ENCODE peak calls at places on chromosomes 1 and 21, in seven cellular contexts. One of them, this sample, is unnamed.

GRCh38 chr1:32813941-32814739 is 3.0 kb downstream of the YARS1 start:
- DNase-seq in left ventricle myocardium inferior: no peak
- DNase-seq in lower lobe of right lung: no peak
- DNase-seq in dorsolateral prefrontal cortex: no peak
- DNase-seq in cardiac muscle cell: peak; percentile 52
- DNase-seq in IMR-90: peak; percentile 37
- DNase-seq in fibroblast of lung: peak; percentile 62
- DNase-seq in this sample: peak; percentile 76

GRCh38 chr1:109997867-109998229 is 13.3 kb downstream of the AHCYL1 start:
- DNase-seq in left ventricle myocardium inferior: no peak
- DNase-seq in lower lobe of right lung: no peak
- DNase-seq in dorsolateral prefrontal cortex: no peak
- DNase-seq in cardiac muscle cell: no peak
- DNase-seq in IMR-90: no peak
- DNase-seq in fibroblast of lung: no peak
- DNase-seq in this sample: no peak

GRCh38 chr1:23613191-23614126 is 54.2 kb upstream of the ID3 start:
- DNase-seq in left ventricle myocardium inferior: no peak
- DNase-seq in lower lobe of right lung: no peak
- DNase-seq in dorsolateral prefrontal cortex: no peak
- DNase-seq in cardiac muscle cell: no peak
- DNase-seq in IMR-90: no peak
- DNase-seq in fibroblast of lung: no peak
- DNase-seq in this sample: no peak

GRCh38 chr1:160818207-160818935 is 22.4 kb downstream of the LY9 start:
- DNase-seq in left ventricle myocardium inferior: no peak
- DNase-seq in lower lobe of right lung: no peak
- DNase-seq in dorsolateral prefrontal cortex: no peak
- DNase-seq in cardiac muscle cell: peak; percentile 6
- DNase-seq in IMR-90: no peak
- DNase-seq in fibroblast of lung: no peak
- DNase-seq in this sample: no peak

GRCh38 chr1:215992620-215993019 is 425.5 kb downstream of the KCTD3 start:
- DNase-seq in left ventricle myocardium inferior: no peak
- DNase-seq in lower lobe of right lung: no peak
- DNase-seq in dorsolateral prefrontal cortex: no peak
- DNase-seq in cardiac muscle cell: peak; percentile 18
- DNase-seq in IMR-90: peak; percentile 43
- DNase-seq in fibroblast of lung: peak; percentile 51
- DNase-seq in this sample: peak; percentile 14

GRCh38 chr1:36516372-36517018 is 33.8 kb upstream of the CSF3R start:
- DNase-seq in left ventricle myocardium inferior: peak; percentile 33
- DNase-seq in lower lobe of right lung: peak; percentile 81
- DNase-seq in dorsolateral prefrontal cortex: no peak
- DNase-seq in cardiac muscle cell: peak; percentile 71
- DNase-seq in IMR-90: peak; percentile 43
- DNase-seq in fibroblast of lung: peak; percentile 53
- DNase-seq in this sample: peak; percentile 58

GRCh38 chr1:36530261-36530660 is 47.5 kb upstream of the CSF3R start:
- DNase-seq in left ventricle myocardium inferior: no peak
- DNase-seq in lower lobe of right lung: no peak
- DNase-seq in dorsolateral prefrontal cortex: no peak
- DNase-seq in cardiac muscle cell: no peak
- DNase-seq in IMR-90: no peak
- DNase-seq in fibroblast of lung: no peak
- DNase-seq in this sample: no peak

GRCh38 chr1:22236900-22237299 is 94.0 kb upstream of the WNT4 start:
- DNase-seq in left ventricle myocardium inferior: no peak
- DNase-seq in lower lobe of right lung: peak; percentile 21
- DNase-seq in dorsolateral prefrontal cortex: no peak
- DNase-seq in cardiac muscle cell: no peak
- DNase-seq in IMR-90: no peak
- DNase-seq in fibroblast of lung: no peak
- DNase-seq in this sample: no peak

GRCh38 chr1:35324486-35324885 is 56.0 kb downstream of the ZMYM4 start:
- DNase-seq in left ventricle myocardium inferior: no peak
- DNase-seq in lower lobe of right lung: no peak
- DNase-seq in dorsolateral prefrontal cortex: no peak
- DNase-seq in cardiac muscle cell: peak; percentile 51
- DNase-seq in IMR-90: peak; percentile 58
- DNase-seq in fibroblast of lung: peak; percentile 31
- DNase-seq in this sample: peak; percentile 46

GRCh38 chr1:179217943-179218507 is 11.5 kb downstream of the ABL2 start:
- DNase-seq in left ventricle myocardium inferior: no peak
- DNase-seq in lower lobe of right lung: no peak
- DNase-seq in dorsolateral prefrontal cortex: no peak
- DNase-seq in cardiac muscle cell: peak; percentile 79
- DNase-seq in IMR-90: peak; percentile 55
- DNase-seq in fibroblast of lung: peak; percentile 67
- DNase-seq in this sample: peak; percentile 65

GRCh38 chr1:230073371-230074035 is 6.5 kb downstream of the GALNT2 start:
- DNase-seq in left ventricle myocardium inferior: no peak
- DNase-seq in lower lobe of right lung: no peak
- DNase-seq in dorsolateral prefrontal cortex: peak; percentile 69
- DNase-seq in cardiac muscle cell: no peak
- DNase-seq in IMR-90: peak; percentile 91
- DNase-seq in fibroblast of lung: peak; percentile 67
- DNase-seq in this sample: peak; percentile 79

GRCh38 chr1:41678141-41678878 is 193.8 kb upstream of the EDN2 start:
- DNase-seq in left ventricle myocardium inferior: peak; percentile 72
- DNase-seq in lower lobe of right lung: no peak
- DNase-seq in dorsolateral prefrontal cortex: no peak
- DNase-seq in cardiac muscle cell: peak; percentile 74
- DNase-seq in IMR-90: peak; percentile 86
- DNase-seq in fibroblast of lung: peak; percentile 51
- DNase-seq in this sample: peak; percentile 57

GRCh38 chr21:33478858-33479678 is 706 bp downstream of the TMEM50B start:
- DNase-seq in left ventricle myocardium inferior: no peak
- DNase-seq in lower lobe of right lung: peak; percentile 69
- DNase-seq in dorsolateral prefrontal cortex: no peak
- DNase-seq in cardiac muscle cell: peak; percentile 39
- DNase-seq in IMR-90: peak; percentile 17
- DNase-seq in fibroblast of lung: peak; percentile 27
- DNase-seq in this sample: peak; percentile 34

GRCh38 chr1:44266400-44267344 is 53.4 kb downstream of the DMAP1 start:
- DNase-seq in left ventricle myocardium inferior: no peak
- DNase-seq in lower lobe of right lung: no peak
- DNase-seq in dorsolateral prefrontal cortex: no peak
- DNase-seq in cardiac muscle cell: no peak
- DNase-seq in IMR-90: no peak
- DNase-seq in fibroblast of lung: no peak
- DNase-seq in this sample: no peak

GRCh38 chr1:116147972-116148371 is 36.8 kb downstream of the MAB21L3 start:
- DNase-seq in left ventricle myocardium inferior: no peak
- DNase-seq in lower lobe of right lung: no peak
- DNase-seq in dorsolateral prefrontal cortex: no peak
- DNase-seq in cardiac muscle cell: no peak
- DNase-seq in IMR-90: no peak
- DNase-seq in fibroblast of lung: no peak
- DNase-seq in this sample: no peak

GRCh38 chr1:162565460-162565859 is 3.9 kb downstream of the UAP1 start:
- DNase-seq in left ventricle myocardium inferior: no peak
- DNase-seq in lower lobe of right lung: no peak
- DNase-seq in dorsolateral prefrontal cortex: no peak
- DNase-seq in cardiac muscle cell: no peak
- DNase-seq in IMR-90: no peak
- DNase-seq in fibroblast of lung: no peak
- DNase-seq in this sample: no peak

GRCh38 chr1:162566870-162567269 is 5.3 kb downstream of the UAP1 start:
- DNase-seq in left ventricle myocardium inferior: no peak
- DNase-seq in lower lobe of right lung: no peak
- DNase-seq in dorsolateral prefrontal cortex: no peak
- DNase-seq in cardiac muscle cell: no peak
- DNase-seq in IMR-90: no peak
- DNase-seq in fibroblast of lung: no peak
- DNase-seq in this sample: no peak

GRCh38 chr1:162561616-162562451 is at the start of gene UAP1:
- DNase-seq in left ventricle myocardium inferior: no peak
- DNase-seq in lower lobe of right lung: no peak
- DNase-seq in dorsolateral prefrontal cortex: peak; percentile 62
- DNase-seq in cardiac muscle cell: peak; percentile 14
- DNase-seq in IMR-90: no peak
- DNase-seq in fibroblast of lung: no peak
- DNase-seq in this sample: no peak

GRCh38 chr1:162562452-162562828 is 918 bp downstream of the UAP1 start:
- DNase-seq in left ventricle myocardium inferior: no peak
- DNase-seq in lower lobe of right lung: no peak
- DNase-seq in dorsolateral prefrontal cortex: no peak
- DNase-seq in cardiac muscle cell: peak; percentile 72
- DNase-seq in IMR-90: peak; percentile 65
- DNase-seq in fibroblast of lung: peak; percentile 67
- DNase-seq in this sample: peak; percentile 75

GRCh38 chr1:162564762-162565218 is 3.3 kb downstream of the UAP1 start:
- DNase-seq in left ventricle myocardium inferior: no peak
- DNase-seq in lower lobe of right lung: no peak
- DNase-seq in dorsolateral prefrontal cortex: no peak
- DNase-seq in cardiac muscle cell: peak; percentile 31
- DNase-seq in IMR-90: peak; percentile 13
- DNase-seq in fibroblast of lung: no peak
- DNase-seq in this sample: peak; percentile 30
- H3K4me3 ChIP-seq in left ventricle myocardium inferior: peak overlapping the region; percentile 89
- H3K4me3 ChIP-seq in lower lobe of right lung: no peak overlapping the region
- H3K4me3 ChIP-seq in dorsolateral prefrontal cortex: no peak overlapping the region
- H3K4me3 ChIP-seq in cardiac muscle cell: no peak overlapping the region
- H3K4me3 ChIP-seq in IMR-90: no peak overlapping the region
- H3K4me3 ChIP-seq in fibroblast of lung: no peak overlapping the region
- H3K4me3 ChIP-seq in this sample: no peak overlapping the region

GRCh38 chr1:27634166-27634981 is 611 bp downstream of the FGR start:
- DNase-seq in left ventricle myocardium inferior: peak; percentile 71
- DNase-seq in lower lobe of right lung: peak; percentile 74
- DNase-seq in dorsolateral prefrontal cortex: no peak
- DNase-seq in cardiac muscle cell: peak; percentile 32
- DNase-seq in IMR-90: no peak
- DNase-seq in fibroblast of lung: no peak
- DNase-seq in this sample: peak; percentile 14

GRCh38 chr1:27637052-27637451 is 2.1 kb upstream of the FGR start:
- DNase-seq in left ventricle myocardium inferior: no peak
- DNase-seq in lower lobe of right lung: no peak
- DNase-seq in dorsolateral prefrontal cortex: no peak
- DNase-seq in cardiac muscle cell: no peak
- DNase-seq in IMR-90: peak; percentile 63
- DNase-seq in fibroblast of lung: no peak
- DNase-seq in this sample: no peak

GRCh38 chr1:27634982-27635362 is at the start of gene FGR:
- DNase-seq in left ventricle myocardium inferior: peak; percentile 57
- DNase-seq in lower lobe of right lung: peak; percentile 84
- DNase-seq in dorsolateral prefrontal cortex: no peak
- DNase-seq in cardiac muscle cell: no peak
- DNase-seq in IMR-90: no peak
- DNase-seq in fibroblast of lung: no peak
- DNase-seq in this sample: no peak

GRCh38 chr1:27633640-27634165 is 1.3 kb downstream of the FGR start:
- DNase-seq in left ventricle myocardium inferior: no peak
- DNase-seq in lower lobe of right lung: no peak
- DNase-seq in dorsolateral prefrontal cortex: no peak
- DNase-seq in cardiac muscle cell: no peak
- DNase-seq in IMR-90: no peak
- DNase-seq in fibroblast of lung: no peak
- DNase-seq in this sample: no peak

DNA sequence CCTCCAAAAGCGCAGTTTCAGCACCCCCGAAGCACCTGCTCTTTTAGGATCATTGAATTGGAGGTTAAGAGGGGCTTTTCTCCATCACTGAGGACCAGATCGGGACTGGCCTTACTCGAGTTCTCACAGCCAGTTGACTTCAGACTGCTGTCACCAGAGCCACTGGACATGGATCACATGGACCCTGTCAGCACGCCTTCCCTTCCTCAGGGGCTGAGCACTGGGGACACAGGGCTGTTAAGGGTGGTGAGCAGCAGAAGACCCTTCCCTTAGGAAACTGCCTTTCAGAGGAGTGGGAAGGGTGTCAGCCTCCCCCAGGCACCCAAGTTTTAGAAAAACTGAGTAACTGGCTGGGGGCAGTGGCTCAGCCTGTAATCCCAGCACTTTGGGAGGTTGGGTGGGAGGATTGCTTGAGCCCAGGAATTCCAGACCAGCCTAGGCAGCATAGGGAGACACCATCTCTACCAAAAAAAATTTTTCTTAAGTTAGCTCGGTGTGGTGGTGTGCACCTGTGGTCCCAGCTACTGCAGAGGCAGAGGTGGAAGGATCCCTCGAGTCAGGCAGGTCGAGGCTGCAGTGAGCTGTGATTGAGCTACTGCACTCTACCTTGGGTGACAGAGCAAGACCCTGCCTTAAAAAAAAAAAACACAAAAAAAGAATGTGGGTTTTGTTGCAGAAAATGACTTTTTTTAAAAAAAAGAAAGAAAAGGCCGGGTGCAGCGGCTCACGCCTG is 591 bp upstream of the FGR start:
- DNase-seq in left ventricle myocardium inferior: no peak
- DNase-seq in lower lobe of right lung: no peak
- DNase-seq in dorsolateral prefrontal cortex: no peak
- DNase-seq in cardiac muscle cell: no peak
- DNase-seq in IMR-90: no peak
- DNase-seq in fibroblast of lung: no peak
- DNase-seq in this sample: no peak
- H3K4me3 ChIP-seq in left ventricle myocardium inferior: peak overlapping the region; percentile 70
- H3K4me3 ChIP-seq in lower lobe of right lung: peak overlapping the region; percentile 61
- H3K4me3 ChIP-seq in dorsolateral prefrontal cortex: peak overlapping the region; percentile 54
- H3K4me3 ChIP-seq in cardiac muscle cell: no peak overlapping the region
- H3K4me3 ChIP-seq in IMR-90: no peak overlapping the region
- H3K4me3 ChIP-seq in fibroblast of lung: no peak overlapping the region
- H3K4me3 ChIP-seq in this sample: no peak overlapping the region

GRCh38 chr1:101111461-101111860 is 85.9 kb upstream of the DPH5 start:
- DNase-seq in left ventricle myocardium inferior: no peak
- DNase-seq in lower lobe of right lung: no peak
- DNase-seq in dorsolateral prefrontal cortex: no peak
- DNase-seq in cardiac muscle cell: no peak
- DNase-seq in IMR-90: no peak
- DNase-seq in fibroblast of lung: no peak
- DNase-seq in this sample: no peak
- H3K4me3 ChIP-seq in left ventricle myocardium inferior: no peak overlapping the region
- H3K4me3 ChIP-seq in lower lobe of right lung: no peak overlapping the region
- H3K4me3 ChIP-seq in dorsolateral prefrontal cortex: no peak overlapping the region
- H3K4me3 ChIP-seq in cardiac muscle cell: no peak overlapping the region
- H3K4me3 ChIP-seq in IMR-90: no peak overlapping the region
- H3K4me3 ChIP-seq in fibroblast of lung: no peak overlapping the region
- H3K4me3 ChIP-seq in this sample: no peak overlapping the region

GRCh38 chr1:247156787-247157232 is 15.0 kb downstream of the ZNF124 start:
- DNase-seq in left ventricle myocardium inferior: no peak
- DNase-seq in lower lobe of right lung: no peak
- DNase-seq in dorsolateral prefrontal cortex: no peak
- DNase-seq in cardiac muscle cell: no peak
- DNase-seq in IMR-90: no peak
- DNase-seq in fibroblast of lung: peak; percentile 10
- DNase-seq in this sample: no peak
- H3K4me3 ChIP-seq in left ventricle myocardium inferior: no peak overlapping the region
- H3K4me3 ChIP-seq in lower lobe of right lung: no peak overlapping the region
- H3K4me3 ChIP-seq in dorsolateral prefrontal cortex: no peak overlapping the region
- H3K4me3 ChIP-seq in cardiac muscle cell: no peak overlapping the region
- H3K4me3 ChIP-seq in IMR-90: no peak overlapping the region
- H3K4me3 ChIP-seq in fibroblast of lung: no peak overlapping the region
- H3K4me3 ChIP-seq in this sample: no peak overlapping the region

DNA sequence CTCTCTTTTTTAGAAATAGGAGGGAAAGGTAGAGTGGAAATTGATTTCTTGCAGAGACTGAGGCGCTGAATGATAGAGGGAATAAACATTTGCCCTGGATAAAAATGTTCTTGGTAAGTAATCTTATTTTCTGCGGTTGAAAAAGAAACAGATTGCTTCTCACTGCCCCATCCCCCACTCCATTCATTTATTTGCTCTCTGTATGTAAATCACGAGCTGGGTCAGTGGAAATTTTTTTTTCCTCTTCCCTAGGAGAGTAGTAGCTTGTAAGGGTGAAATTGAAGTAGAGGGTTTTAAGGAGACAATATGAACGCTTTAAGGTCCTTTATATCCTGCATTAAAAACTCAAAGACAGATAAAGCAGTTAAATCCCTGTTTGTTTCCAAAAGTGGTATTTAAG is 1.4 kb upstream of the BRINP3 start:
- DNase-seq in left ventricle myocardium inferior: no peak
- DNase-seq in lower lobe of right lung: no peak
- DNase-seq in dorsolateral prefrontal cortex: no peak
- DNase-seq in cardiac muscle cell: peak; percentile 48
- DNase-seq in IMR-90: peak; percentile 5
- DNase-seq in fibroblast of lung: peak; percentile 45
- DNase-seq in this sample: peak; percentile 23
- H3K4me3 ChIP-seq in left ventricle myocardium inferior: peak overlapping the region; percentile 57
- H3K4me3 ChIP-seq in lower lobe of right lung: peak overlapping the region; percentile 37
- H3K4me3 ChIP-seq in dorsolateral prefrontal cortex: peak overlapping the region; percentile 62
- H3K4me3 ChIP-seq in cardiac muscle cell: peak overlapping the region; percentile 38
- H3K4me3 ChIP-seq in IMR-90: peak overlapping the region; percentile 52
- H3K4me3 ChIP-seq in fibroblast of lung: peak overlapping the region; percentile 11
- H3K4me3 ChIP-seq in this sample: peak overlapping the region; percentile 8